ENCODE peak calls at places on chromosomes 4 and X, in ten cellular contexts. V is heart left ventricle; H is HCT116; R is mucosa of descending colon; I is adrenal gland; Q is esophagus squamous epithelium; K is gastrocnemius medialis; Y is uterus; X is OCI-LY7; C is CD8-positive, alpha-beta T cell. D is an unnamed sample.

GRCh38 chrX:150899191-150899757 is 806 bp upstream of the CD99L2 start:
- DNase-seq in V (peak; percentile 39), H (no peak), R (peak; percentile 65), I (peak; percentile 58), Q (no peak), K (peak; percentile 13), Y (peak; percentile 22), X (peak; percentile 71), C (no peak), D (no peak)

GRCh38 chr4:79211490-79211889 is 114.4 kb downstream of the NAA11 start:
- DNase-seq in V (no peak), H (no peak), R (peak; percentile 34), I (no peak), Q (no peak), K (no peak), Y (no peak), X (no peak), C (no peak), D (no peak)

GRCh38 chr4:21347142-21347541 is 601.4 kb downstream of the KCNIP4 start:
- DNase-seq in V (no peak), H (no peak), R (no peak), I (no peak), Q (no peak), K (no peak), Y (no peak), X (no peak), C (no peak), D (no peak)

GRCh38 chr4:165656829-165657467 is 216.1 kb upstream of the TLL1 start:
- DNase-seq in V (no peak), H (no peak), R (no peak), I (no peak), Q (no peak), K (no peak), Y (no peak), X (no peak), C (no peak), D (no peak)

GRCh38 chrX:43655151-43655676 is 885 bp upstream of the MAOA start:
- DNase-seq in V (peak; percentile 44), H (no peak), R (no peak), I (peak; percentile 67), Q (no peak), K (no peak), Y (peak; percentile 43), X (no peak), C (no peak), D (no peak)

GRCh38 chr4:52577285-52577968 is 81.7 kb downstream of the USP46 start:
- DNase-seq in V (no peak), H (no peak), R (no peak), I (no peak), Q (no peak), K (no peak), Y (no peak), X (no peak), C (no peak), D (no peak)

GRCh38 chr4:80240976-80241375 is 25.5 kb upstream of the FGF5 start:
- DNase-seq in V (no peak), H (no peak), R (no peak), I (no peak), Q (no peak), K (no peak), Y (no peak), X (no peak), C (no peak), D (no peak)

GRCh38 chrX:44415639-44416386 is 72.3 kb upstream of the EFHC2 start:
- DNase-seq in V (no peak), H (no peak), R (peak; percentile 29), I (no peak), Q (no peak), K (no peak), Y (no peak), X (no peak), C (no peak), D (no peak)

GRCh38 chrX:38052096-38052495 is 45.7 kb downstream of the SYTL5 start:
- DNase-seq in V (no peak), H (peak; percentile 56), R (no peak), I (no peak), Q (no peak), K (no peak), Y (no peak), X (no peak), C (no peak), D (no peak)

GRCh38 chr4:166655231-166655630 is 579.1 kb downstream of the SPOCK3 start:
- DNase-seq in V (no peak), H (no peak), R (no peak), I (no peak), Q (no peak), K (no peak), Y (no peak), X (no peak), C (no peak), D (no peak)

GRCh38 chr4:37873383-37873782 is 17.5 kb upstream of the TBC1D1 start:
- DNase-seq in V (no peak), H (no peak), R (no peak), I (no peak), Q (no peak), K (no peak), Y (no peak), X (no peak), C (no peak), D (no peak)

GRCh38 chrX:39813631-39814246 is 284.0 kb downstream of the BCOR start:
- DNase-seq in V (peak; percentile 87), H (no peak), R (peak; percentile 43), I (peak; percentile 94), Q (no peak), K (peak; percentile 69), Y (peak; percentile 71), X (no peak), C (no peak), D (peak; percentile 25)

DNA sequence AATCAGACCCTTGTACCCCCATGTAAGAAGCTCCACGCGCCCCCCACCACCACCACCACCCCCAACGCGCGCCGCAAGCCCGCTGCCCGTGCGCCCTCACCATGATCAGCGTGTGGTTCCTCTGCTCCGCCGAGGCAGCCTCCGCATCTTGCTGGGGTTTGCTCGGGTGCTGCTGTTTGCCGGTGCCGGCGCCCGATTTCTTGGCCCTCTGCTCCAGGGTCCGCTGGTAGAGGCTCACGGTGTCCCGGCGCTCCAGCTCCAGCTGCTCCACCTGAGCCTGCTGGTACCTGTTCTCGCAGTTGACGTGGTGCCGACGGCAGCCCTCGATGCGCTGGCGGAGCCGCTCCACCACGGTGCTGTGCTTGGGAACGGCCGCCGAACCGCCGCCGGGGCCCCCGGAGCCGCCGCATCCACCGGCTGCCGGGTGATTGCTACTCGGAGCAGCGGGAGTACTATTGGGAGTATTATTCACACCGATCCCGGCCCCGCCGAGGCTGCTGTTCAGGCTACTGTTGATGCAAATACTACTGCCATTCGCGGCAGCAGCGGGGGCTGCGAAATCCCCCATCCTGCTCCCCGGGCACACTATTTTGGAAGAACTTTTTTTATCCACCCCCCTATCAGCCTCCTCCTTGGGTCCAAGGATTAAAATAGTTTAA is 1.1 kb downstream of the MAML3 start:
- DNase-seq in V (peak; percentile 62), H (no peak), R (peak; percentile 79), I (peak; percentile 85), Q (no peak), K (peak; percentile 28), Y (peak; percentile 66), X (peak; percentile 38), C (peak; percentile 26), D (peak; percentile 23)
- H3K4me1 ChIP-seq in V (no peaks in the 10 kb centered on the region), H (peaks cover 30% of the 10 kb centered on the region), R (peaks cover 7% of the 10 kb centered on the region), I (no peaks in the 10 kb centered on the region), Q (peaks cover 36% of the 10 kb centered on the region), K (peaks cover 19% of the 10 kb centered on the region), Y (no peaks in the 10 kb centered on the region), X (peaks cover 48% of the 10 kb centered on the region), C (peaks cover 28% of the 10 kb centered on the region), D (peaks cover 7% of the 10 kb centered on the region)

GRCh38 chr4:107577743-107578142 is 142.3 kb downstream of the PAPSS1 start:
- DNase-seq in V (no peak), H (no peak), R (no peak), I (no peak), Q (no peak), K (no peak), Y (no peak), X (no peak), C (no peak), D (no peak)
- TF ChIP-seq CTCF in V (no peak), H (no peak), R (no peak), I (no peak), Q (no peak), K (no peak), Y (no peak), X (no peak), C (no peak), D (no peak)

DNA sequence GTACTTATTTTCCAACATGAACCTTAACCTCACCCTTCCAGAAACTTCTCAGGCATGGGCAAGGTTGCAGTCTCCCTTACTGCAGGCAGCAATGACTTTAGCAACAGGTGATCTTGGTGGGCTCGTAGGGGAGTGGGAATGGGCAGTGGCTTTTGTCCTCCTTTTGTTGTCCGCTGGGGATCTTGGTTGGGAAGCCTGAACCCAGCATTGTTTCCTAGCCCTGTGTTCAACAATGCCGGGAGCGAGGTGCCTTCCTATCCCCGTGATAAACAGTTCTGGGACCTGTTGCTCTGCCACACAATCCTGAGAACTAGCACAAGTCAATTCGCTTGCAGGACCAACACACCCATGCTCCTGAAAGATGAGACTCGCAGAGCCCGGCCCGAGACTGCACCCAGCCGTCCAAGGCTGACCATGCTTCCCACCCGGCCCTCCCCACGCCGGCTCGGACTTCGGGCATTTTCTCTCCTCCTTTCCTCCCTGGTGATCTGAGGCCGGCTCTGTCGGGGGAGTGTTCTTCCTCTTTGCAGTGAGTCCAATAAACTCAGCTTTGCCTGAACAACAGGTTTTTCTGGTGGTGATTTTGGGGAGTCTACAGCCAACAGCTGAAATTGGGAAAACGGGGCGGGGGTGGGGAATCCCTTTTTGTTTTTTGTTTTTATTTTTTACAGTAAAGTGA is 20.2 kb downstream of the IRAK1 start:
- DNase-seq in V (no peak), H (no peak), R (no peak), I (no peak), Q (no peak), K (no peak), Y (no peak), X (no peak), C (no peak), D (no peak)
- H3K4me3 ChIP-seq in V (no peak overlapping the region), H (no peak overlapping the region), R (no peak overlapping the region), I (no peak overlapping the region), Q (peak overlapping the region; percentile 32), K (no peak overlapping the region), Y (no peak overlapping the region), X (no peak overlapping the region), C (no peak overlapping the region), D (no peak overlapping the region)

GRCh38 chr4:184474261-184475095 is at the start of gene IRF2:
- DNase-seq in V (peak; percentile 98), H (peak; percentile 71), R (peak; percentile 97), I (peak; percentile 99), Q (peak; percentile 83), K (peak; percentile 97), Y (peak; percentile 97), X (peak; percentile 97), C (peak; percentile 94), D (peak; percentile 92)

GRCh38 chr4:184472540-184473264 is 1.6 kb downstream of the IRF2 start:
- DNase-seq in V (peak; percentile 92), H (no peak), R (peak; percentile 95), I (peak; percentile 89), Q (peak; percentile 30), K (peak; percentile 76), Y (peak; percentile 73), X (peak; percentile 81), C (no peak), D (peak; percentile 33)

GRCh38 chr4:184475096-184475461 is 729 bp upstream of the IRF2 start:
- DNase-seq in V (peak; percentile 59), H (no peak), R (peak; percentile 66), I (peak; percentile 76), Q (peak; percentile 7), K (peak; percentile 52), Y (peak; percentile 64), X (peak; percentile 57), C (peak; percentile 33), D (peak; percentile 42)

GRCh38 chr4:184473265-184473514 is 1.2 kb downstream of the IRF2 start:
- DNase-seq in V (no peak), H (no peak), R (no peak), I (no peak), Q (no peak), K (no peak), Y (no peak), X (no peak), C (no peak), D (no peak)

GRCh38 chr4:184473515-184474260 is 662 bp downstream of the IRF2 start:
- DNase-seq in V (peak; percentile 52), H (no peak), R (peak; percentile 68), I (peak; percentile 72), Q (no peak), K (no peak), Y (peak; percentile 33), X (peak; percentile 71), C (peak; percentile 28), D (no peak)
- H3K4me1 ChIP-seq in V (peaks cover 47% of the 10 kb centered on the region), H (peaks cover 13% of the 10 kb centered on the region), R (peaks cover 17% of the 10 kb centered on the region), I (peaks cover 30% of the 10 kb centered on the region), Q (peaks cover 68% of the 10 kb centered on the region), K (peaks cover 59% of the 10 kb centered on the region), Y (peaks cover 17% of the 10 kb centered on the region), X (peaks cover 63% of the 10 kb centered on the region), C (peaks cover 43% of the 10 kb centered on the region), D (peaks cover 48% of the 10 kb centered on the region)

D was measured in thoracic aorta.